ENCODE peak calls at places on chromosomes 2 and 18, in six cellular contexts. W, S, A, F, E and C are unnamed samples.

GRCh38 chr2:224417947-224418346 is 16.0 kb upstream of the FAM124B start:
- DNase-seq in W (no peak), S (no peak), A (no peak), F (no peak), E (no peak), C (no peak)

GRCh38 chr2:168456526-168457176 is 579 bp downstream of the CERS6 start:
- DNase-seq in W (no peak), S (no peak), A (peak), F (peak), E (no peak), C (peak)

GRCh38 chr2:168697668-168698121 is 104.7 kb upstream of the NOSTRIN start:
- DNase-seq in W (no peak), S (peak), A (no peak), F (no peak), E (no peak), C (no peak)

GRCh38 chr2:165876269-165876668 is 77.3 kb downstream of the TTC21B start:
- DNase-seq in W (no peak), S (no peak), A (no peak), F (no peak), E (no peak), C (no peak)

GRCh38 chr18:44835555-44836156 is 155.0 kb downstream of the SETBP1 start:
- DNase-seq in W (no peak), S (peak), A (no peak), F (no peak), E (peak), C (no peak)

GRCh38 chr2:23285076-23285795 is 99.7 kb upstream of the KLHL29 start:
- DNase-seq in W (no peak), S (no peak), A (no peak), F (no peak), E (no peak), C (no peak)

GRCh38 chr18:62017618-62018017 is 124.8 kb upstream of the RNF152 start:
- DNase-seq in W (no peak), S (no peak), A (no peak), F (no peak), E (no peak), C (no peak)

GRCh38 chr2:203802277-203803045 is 65.1 kb upstream of the CTLA4 start:
- DNase-seq in W (no peak), S (peak), A (no peak), F (no peak), E (peak), C (no peak)

GRCh38 chr2:74528600-74529356 is 728 bp downstream of the AUP1 start:
- DNase-seq in W (no peak), S (no peak), A (no peak), F (no peak), E (no peak), C (no peak)

GRCh38 chr2:3635171-3636008 is 22.6 kb upstream of the ALLC start:
- DNase-seq in W (no peak), S (no peak), A (peak), F (no peak), E (no peak), C (no peak)

GRCh38 chr2:287471-287885 is 413 bp downstream of the ALKAL2 start:
- DNase-seq in W (no peak), S (peak), A (no peak), F (peak), E (no peak), C (peak)

GRCh38 chr2:169001116-169001815 is 29.9 kb downstream of the ABCB11 start:
- DNase-seq in W (no peak), S (no peak), A (no peak), F (no peak), E (peak), C (no peak)

GRCh38 chr2:9573013-9573708 is 17.5 kb upstream of the ADAM17 start:
- DNase-seq in W (no peak), S (peak), A (no peak), F (no peak), E (no peak), C (no peak)

GRCh38 chr2:60780741-60781140 is 24.7 kb downstream of the PAPOLG start:
- DNase-seq in W (no peak), S (no peak), A (no peak), F (no peak), E (no peak), C (no peak)

GRCh38 chr2:105399207-105399861 is 483 bp upstream of the FHL2 start:
- DNase-seq in W (no peak), S (no peak), A (no peak), F (no peak), E (no peak), C (no peak)

GRCh38 chr2:180644709-180645108 is 335.7 kb upstream of the UBE2E3 start:
- DNase-seq in W (no peak), S (peak), A (no peak), F (no peak), E (peak), C (no peak)

GRCh38 chr18:62981566-62981965 is 266.2 kb downstream of the PHLPP1 start:
- DNase-seq in W (no peak), S (no peak), A (no peak), F (no peak), E (no peak), C (no peak)

GRCh38 chr2:29046321-29046720 is 28.0 kb downstream of the PCARE start:
- DNase-seq in W (no peak), S (no peak), A (no peak), F (no peak), E (no peak), C (no peak)

DNA sequence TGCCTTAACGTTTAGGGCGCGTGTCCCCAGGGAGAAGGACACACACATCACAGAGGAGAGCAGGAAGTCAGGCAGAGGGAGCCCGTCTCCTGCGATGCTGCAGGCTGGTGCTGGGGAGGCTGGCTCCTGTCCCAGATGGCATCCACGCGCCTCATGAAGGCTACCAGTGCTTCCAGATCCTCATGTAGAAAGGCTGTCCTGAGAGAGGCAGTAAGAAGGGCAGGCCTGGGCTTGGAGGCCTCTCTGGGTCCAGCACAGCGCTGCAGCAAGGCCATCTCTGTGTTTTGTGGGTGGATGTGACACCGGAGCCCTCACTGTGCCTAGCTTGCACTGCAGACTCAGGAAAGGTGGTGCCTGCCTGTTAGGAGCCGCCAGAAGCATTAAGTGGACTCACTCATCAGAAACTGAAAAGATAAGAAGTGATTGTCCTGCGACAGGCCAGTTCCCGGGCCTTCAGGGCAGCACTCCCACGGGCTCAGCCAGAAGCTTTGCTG is 62.7 kb downstream of the FAM168B start:
- DNase-seq in W (no peak), S (no peak), A (no peak), F (no peak), E (no peak), C (no peak)
- TF ChIP-seq CTCF in W (no peak), S (no peak), A (no peak), F (no peak), E (no peak), C (no peak)

GRCh38 chr2:193584001-193584400 is 1389.3 kb upstream of the TMEFF2 start:
- DNase-seq in W (no peak), S (peak), A (no peak), F (peak), E (no peak), C (peak)

GRCh38 chr2:193580176-193580950 is 1385.6 kb upstream of the TMEFF2 start:
- DNase-seq in W (no peak), S (no peak), A (no peak), F (no peak), E (no peak), C (no peak)

GRCh38 chr2:193581807-193582206 is 1387.1 kb upstream of the TMEFF2 start:
- DNase-seq in W (no peak), S (no peak), A (no peak), F (no peak), E (no peak), C (no peak)

DNA sequence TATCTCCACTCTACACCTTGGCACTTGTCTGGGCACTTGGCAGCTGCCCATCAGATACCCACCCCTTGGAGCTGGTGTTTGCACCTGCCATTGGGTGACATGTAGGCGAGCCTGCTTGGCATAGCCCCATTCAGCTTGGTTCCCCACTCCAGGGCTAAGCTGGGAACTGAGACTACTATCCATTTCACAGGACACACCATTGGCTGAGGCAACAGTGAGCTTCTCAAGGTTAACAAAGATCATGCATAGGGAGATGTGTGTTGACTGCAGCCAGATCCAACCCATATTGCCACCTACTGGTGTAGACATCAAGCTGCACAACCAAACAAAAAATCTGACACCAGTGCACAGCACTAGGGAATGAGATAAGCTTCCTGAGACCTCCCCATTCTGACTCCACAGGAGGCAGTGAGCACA is 1389.8 kb upstream of the TMEFF2 start:
- DNase-seq in W (no peak), S (peak), A (no peak), F (peak), E (no peak), C (no peak)
- TF ChIP-seq CTCF in W (no peak), S (peak), A (no peak), F (peak), E (peak), C (peak)

GRCh38 chr2:109171444-109172334 is 42.7 kb downstream of the SH3RF3 start:
- DNase-seq in W (no peak), S (peak), A (no peak), F (peak), E (peak), C (peak)
- TF ChIP-seq CTCF in W (no peak), S (peak), A (no peak), F (no peak), E (peak), C (no peak)

DNA sequence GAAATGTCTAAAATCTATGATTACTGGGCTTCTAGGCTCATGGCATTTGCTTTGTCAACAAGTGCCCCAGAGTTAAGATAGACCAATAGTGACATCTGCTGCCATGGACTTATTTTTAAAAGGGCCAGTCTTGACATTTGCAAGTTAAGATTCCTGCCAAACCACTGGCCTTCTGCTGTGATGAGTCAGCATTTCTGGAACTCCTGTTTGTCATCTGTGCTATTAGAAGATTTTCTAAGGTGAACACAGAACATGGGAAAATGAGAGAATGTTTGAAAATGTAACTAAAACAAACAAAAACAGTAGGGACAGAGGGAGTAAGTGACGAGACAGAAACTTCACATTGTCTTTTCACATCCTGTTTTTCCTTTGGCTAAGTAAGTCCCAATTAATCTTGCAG is 93.7 kb upstream of the WDR75 start:
- DNase-seq in W (no peak), S (peak), A (no peak), F (no peak), E (peak), C (no peak)
- TF ChIP-seq CTCF in W (no peak), S (peak), A (peak), F (no peak), E (peak), C (no peak)

GRCh38 chr2:241195506-241196130 is 7.1 kb downstream of the ANO7 start:
- DNase-seq in W (no peak), S (no peak), A (no peak), F (no peak), E (no peak), C (no peak)

GRCh38 chr2:241197947-241198346 is 9.5 kb downstream of the ANO7 start:
- DNase-seq in W (no peak), S (no peak), A (no peak), F (no peak), E (no peak), C (no peak)

GRCh38 chr2:241191101-241191500 is 2.6 kb downstream of the ANO7 start:
- DNase-seq in W (no peak), S (no peak), A (no peak), F (no peak), E (no peak), C (no peak)

GRCh38 chr2:241193276-241193675 is 4.8 kb downstream of the ANO7 start:
- DNase-seq in W (no peak), S (no peak), A (no peak), F (no peak), E (no peak), C (no peak)

GRCh38 chr2:241194811-241195210 is 6.3 kb downstream of the ANO7 start:
- DNase-seq in W (no peak), S (no peak), A (no peak), F (no peak), E (no peak), C (no peak)
- TF ChIP-seq CTCF in W (no peak), S (no peak), A (no peak), F (no peak), E (no peak), C (no peak)

DNA sequence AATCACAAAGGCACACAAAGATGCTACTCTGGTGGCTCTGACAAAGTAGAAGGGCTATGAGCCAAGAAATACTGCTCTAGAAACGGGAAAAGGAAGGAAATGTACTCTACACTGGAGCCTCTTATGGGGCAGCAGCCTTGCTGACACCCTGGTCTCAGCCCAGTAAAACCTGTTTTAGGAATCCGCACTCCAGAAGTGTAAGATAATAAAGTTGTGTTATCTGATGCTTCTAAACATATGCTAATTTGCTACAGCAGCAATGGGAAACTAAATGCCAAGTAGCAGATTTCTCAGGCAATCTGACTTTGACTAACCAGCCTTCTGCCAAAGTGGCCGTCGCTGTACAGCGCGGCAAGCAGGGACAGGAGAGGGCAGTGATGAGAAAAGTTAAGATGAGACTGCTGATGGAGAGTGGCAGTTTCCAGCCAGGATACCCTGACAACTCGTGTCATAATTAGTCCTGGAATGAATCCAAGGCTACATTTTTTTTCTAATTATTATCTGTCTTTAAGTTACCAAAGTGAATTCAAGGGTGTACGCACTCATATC is 99.0 kb downstream of the NETO1 start:
- DNase-seq in W (no peak), S (no peak), A (no peak), F (no peak), E (no peak), C (peak)
- TF ChIP-seq CTCF in W (peak), S (no peak), A (no peak), F (no peak), E (no peak), C (no peak)

GRCh38 chr2:160409480-160409879 is 84.1 kb downstream of the RBMS1 start:
- DNase-seq in W (no peak), S (peak), A (no peak), F (no peak), E (no peak), C (no peak)

GRCh38 chr2:160408575-160409291 is 84.9 kb downstream of the RBMS1 start:
- DNase-seq in W (no peak), S (peak), A (no peak), F (peak), E (no peak), C (peak)

GRCh38 chr2:160408205-160408561 is 85.4 kb downstream of the RBMS1 start:
- DNase-seq in W (no peak), S (no peak), A (no peak), F (no peak), E (no peak), C (no peak)

GRCh38 chr2:160406591-160407392 is 86.8 kb downstream of the RBMS1 start:
- DNase-seq in W (no peak), S (peak), A (peak), F (peak), E (no peak), C (peak)

GRCh38 chr2:160407393-160408204 is 86.0 kb downstream of the RBMS1 start:
- DNase-seq in W (no peak), S (peak), A (peak), F (peak), E (no peak), C (peak)
- TF ChIP-seq CTCF in W (no peak), S (no peak), A (no peak), F (no peak), E (no peak), C (no peak)

GRCh38 chr18:40415821-40416220 is 1539.2 kb upstream of the PIK3C3 start:
- DNase-seq in W (no peak), S (no peak), A (no peak), F (no peak), E (no peak), C (no peak)
- TF ChIP-seq CTCF in W (no peak), S (no peak), A (no peak), F (no peak), E (no peak), C (no peak)